ENCODE peak calls at places on chromosomes 13 and 19, in five cellular contexts. One of them, this sample, is unnamed.

GRCh38 chr19:30783212-30783611 is 411.0 kb downstream of the ZNF536 start:
- DNase-seq in HT1080: no peak
- DNase-seq in stimulated activated CD4-positive, alpha-beta T cell treated with anti-CD3 and anti-CD28 coated beads, Interleukin-2, amount 100 ng/mL, for 48 hours: no peak
- DNase-seq in stimulated activated CD8-positive, alpha-beta memory T cell treated with anti-CD3 and anti-CD28 coated beads, Interleukin-15, amount 100 ng/mL, for 24 hours: no peak
- DNase-seq in SK-MEL-5: no peak
- DNase-seq in this sample: no peak

GRCh38 chr13:46183018-46183940 is 1.3 kb upstream of the LCP1 start:
- DNase-seq in stimulated activated CD4-positive, alpha-beta T cell treated with anti-CD3 and anti-CD28 coated beads, Interleukin-2, amount 100 ng/mL, for 48 hours: no peak
- DNase-seq in HT1080: no peak
- DNase-seq in stimulated activated CD8-positive, alpha-beta memory T cell treated with anti-CD3 and anti-CD28 coated beads, Interleukin-15, amount 100 ng/mL, for 24 hours: no peak
- DNase-seq in SK-MEL-5: no peak
- DNase-seq in this sample: no peak

GRCh38 chr13:26465514-26465913 is 92.0 kb upstream of the WASF3 start:
- DNase-seq in stimulated activated CD8-positive, alpha-beta memory T cell treated with anti-CD3 and anti-CD28 coated beads, Interleukin-15, amount 100 ng/mL, for 24 hours: no peak
- DNase-seq in HT1080: peak
- DNase-seq in SK-MEL-5: no peak
- DNase-seq in stimulated activated CD4-positive, alpha-beta T cell treated with anti-CD3 and anti-CD28 coated beads, Interleukin-2, amount 100 ng/mL, for 48 hours: no peak
- DNase-seq in this sample: no peak

GRCh38 chr13:73754727-73755292 is 379.4 kb downstream of the KLF12 start:
- DNase-seq in SK-MEL-5: peak
- DNase-seq in HT1080: peak
- DNase-seq in stimulated activated CD8-positive, alpha-beta memory T cell treated with anti-CD3 and anti-CD28 coated beads, Interleukin-15, amount 100 ng/mL, for 24 hours: no peak
- DNase-seq in stimulated activated CD4-positive, alpha-beta T cell treated with anti-CD3 and anti-CD28 coated beads, Interleukin-2, amount 100 ng/mL, for 48 hours: no peak
- DNase-seq in this sample: peak

GRCh38 chr13:30446122-30446500 is 19.6 kb downstream of the HMGB1 start:
- DNase-seq in SK-MEL-5: no peak
- DNase-seq in stimulated activated CD8-positive, alpha-beta memory T cell treated with anti-CD3 and anti-CD28 coated beads, Interleukin-15, amount 100 ng/mL, for 24 hours: no peak
- DNase-seq in HT1080: no peak
- DNase-seq in stimulated activated CD4-positive, alpha-beta T cell treated with anti-CD3 and anti-CD28 coated beads, Interleukin-2, amount 100 ng/mL, for 48 hours: no peak
- DNase-seq in this sample: no peak

GRCh38 chr19:52688335-52688734 is 46.5 kb downstream of the ZNF611 start:
- DNase-seq in stimulated activated CD4-positive, alpha-beta T cell treated with anti-CD3 and anti-CD28 coated beads, Interleukin-2, amount 100 ng/mL, for 48 hours: no peak
- DNase-seq in SK-MEL-5: no peak
- DNase-seq in stimulated activated CD8-positive, alpha-beta memory T cell treated with anti-CD3 and anti-CD28 coated beads, Interleukin-15, amount 100 ng/mL, for 24 hours: no peak
- DNase-seq in HT1080: no peak
- DNase-seq in this sample: no peak

GRCh38 chr13:110289661-110290060 is 17.3 kb downstream of the COL4A1 start:
- DNase-seq in stimulated activated CD8-positive, alpha-beta memory T cell treated with anti-CD3 and anti-CD28 coated beads, Interleukin-15, amount 100 ng/mL, for 24 hours: no peak
- DNase-seq in stimulated activated CD4-positive, alpha-beta T cell treated with anti-CD3 and anti-CD28 coated beads, Interleukin-2, amount 100 ng/mL, for 48 hours: no peak
- DNase-seq in HT1080: no peak
- DNase-seq in SK-MEL-5: no peak
- DNase-seq in this sample: no peak

GRCh38 chr13:24043590-24044350 is 116.8 kb upstream of the SPATA13 start:
- DNase-seq in SK-MEL-5: no peak
- DNase-seq in stimulated activated CD8-positive, alpha-beta memory T cell treated with anti-CD3 and anti-CD28 coated beads, Interleukin-15, amount 100 ng/mL, for 24 hours: no peak
- DNase-seq in stimulated activated CD4-positive, alpha-beta T cell treated with anti-CD3 and anti-CD28 coated beads, Interleukin-2, amount 100 ng/mL, for 48 hours: no peak
- DNase-seq in HT1080: no peak
- DNase-seq in this sample: no peak

GRCh38 chr19:33778089-33778791 is 18.4 kb upstream of the KCTD15 start:
- DNase-seq in stimulated activated CD4-positive, alpha-beta T cell treated with anti-CD3 and anti-CD28 coated beads, Interleukin-2, amount 100 ng/mL, for 48 hours: peak
- DNase-seq in stimulated activated CD8-positive, alpha-beta memory T cell treated with anti-CD3 and anti-CD28 coated beads, Interleukin-15, amount 100 ng/mL, for 24 hours: peak
- DNase-seq in HT1080: peak
- DNase-seq in SK-MEL-5: peak
- DNase-seq in this sample: peak

GRCh38 chr19:10812196-10812595 is 23.8 kb downstream of the TMED1 start:
- DNase-seq in SK-MEL-5: no peak
- DNase-seq in HT1080: no peak
- DNase-seq in stimulated activated CD4-positive, alpha-beta T cell treated with anti-CD3 and anti-CD28 coated beads, Interleukin-2, amount 100 ng/mL, for 48 hours: no peak
- DNase-seq in stimulated activated CD8-positive, alpha-beta memory T cell treated with anti-CD3 and anti-CD28 coated beads, Interleukin-15, amount 100 ng/mL, for 24 hours: no peak
- DNase-seq in this sample: no peak

GRCh38 chr13:20192470-20193141 is at the start of gene GJB2:
- DNase-seq in HT1080: no peak
- DNase-seq in SK-MEL-5: no peak
- DNase-seq in stimulated activated CD4-positive, alpha-beta T cell treated with anti-CD3 and anti-CD28 coated beads, Interleukin-2, amount 100 ng/mL, for 48 hours: no peak
- DNase-seq in stimulated activated CD8-positive, alpha-beta memory T cell treated with anti-CD3 and anti-CD28 coated beads, Interleukin-15, amount 100 ng/mL, for 24 hours: no peak
- DNase-seq in this sample: no peak

GRCh38 chr19:9013988-9014387 is 3.8 kb upstream of the MUC16 start:
- DNase-seq in SK-MEL-5: no peak
- DNase-seq in stimulated activated CD8-positive, alpha-beta memory T cell treated with anti-CD3 and anti-CD28 coated beads, Interleukin-15, amount 100 ng/mL, for 24 hours: no peak
- DNase-seq in HT1080: no peak
- DNase-seq in stimulated activated CD4-positive, alpha-beta T cell treated with anti-CD3 and anti-CD28 coated beads, Interleukin-2, amount 100 ng/mL, for 48 hours: no peak
- DNase-seq in this sample: no peak

This sample was measured in SJCRH30.